ENCODE peak calls at places on chromosomes 1 and 21, in ten cellular contexts. S, C, L, F, M, Q, T, J, H and Z are unnamed samples.

GRCh38 chr1:183051546-183051945 is 28.3 kb downstream of the LAMC1 start:
- DNase-seq in S (no peak), C (no peak), L (no peak), F (no peak), M (no peak), Q (no peak), T (no peak), J (no peak), H (no peak), Z (no peak)

GRCh38 chr1:227280836-227281235 is 37.5 kb downstream of the CDC42BPA start:
- DNase-seq in S (no peak), C (no peak), L (no peak), F (no peak), M (no peak), Q (no peak), T (no peak), J (no peak), H (no peak), Z (no peak)

GRCh38 chr1:23634518-23634839 is 57.1 kb upstream of the RPL11 start:
- DNase-seq in S (no peak), C (no peak), L (no peak), F (no peak), M (no peak), Q (no peak), T (no peak), J (no peak), H (no peak), Z (no peak)

GRCh38 chr1:30471307-30471706 is 252.1 kb downstream of the MATN1 start:
- DNase-seq in S (no peak), C (no peak), L (no peak), F (no peak), M (no peak), Q (no peak), T (no peak), J (no peak), H (no peak), Z (no peak)

GRCh38 chr1:219701453-219701852 is 88.5 kb upstream of the ZC3H11B start:
- DNase-seq in S (no peak), C (no peak), L (no peak), F (no peak), M (no peak), Q (no peak), T (no peak), J (no peak), H (no peak), Z (no peak)

GRCh38 chr21:32951041-32951440 is 74.7 kb upstream of the OLIG2 start:
- DNase-seq in S (no peak), C (no peak), L (no peak), F (no peak), M (no peak), Q (no peak), T (no peak), J (no peak), H (no peak), Z (no peak)

GRCh38 chr1:53089478-53090226 is 27.6 kb downstream of the PODN start:
- DNase-seq in S (no peak), C (no peak), L (no peak), F (no peak), M (no peak), Q (no peak), T (no peak), J (no peak), H (no peak), Z (no peak)

GRCh38 chr1:3463408-3463811 is 8.9 kb downstream of the ARHGEF16 start:
- DNase-seq in S (no peak), C (no peak), L (no peak), F (no peak), M (no peak), Q (no peak), T (peak; percentile 34), J (no peak), H (no peak), Z (no peak)

GRCh38 chr1:100130552-100131077 is 2.1 kb downstream of the SASS6 start:
- DNase-seq in S (no peak), C (no peak), L (no peak), F (no peak), M (no peak), Q (no peak), T (no peak), J (no peak), H (no peak), Z (no peak)

GRCh38 chr1:31744165-31744888 is 19.8 kb downstream of the ADGRB2 start:
- DNase-seq in S (no peak), C (no peak), L (no peak), F (no peak), M (peak; percentile 80), Q (no peak), T (no peak), J (no peak), H (no peak), Z (no peak)

GRCh38 chr1:97930472-97930871 is 9.6 kb upstream of the DPYD start:
- DNase-seq in S (no peak), C (no peak), L (peak; percentile 39), F (no peak), M (no peak), Q (no peak), T (no peak), J (no peak), H (no peak), Z (no peak)

GRCh38 chr1:172906778-172907592 is 143.8 kb downstream of the TNFSF18 start:
- DNase-seq in S (no peak), C (no peak), L (peak; percentile 99), F (peak; percentile 63), M (no peak), Q (no peak), T (no peak), J (no peak), H (no peak), Z (no peak)

GRCh38 chr1:164184273-164184672 is 374.7 kb upstream of the PBX1 start:
- DNase-seq in S (no peak), C (no peak), L (no peak), F (no peak), M (no peak), Q (no peak), T (no peak), J (no peak), H (no peak), Z (no peak)

GRCh38 chr1:115543247-115543646 is 98.5 kb upstream of the VANGL1 start:
- DNase-seq in S (no peak), C (no peak), L (no peak), F (no peak), M (no peak), Q (no peak), T (no peak), J (no peak), H (no peak), Z (no peak)

GRCh38 chr1:107692580-107693345 is 272.2 kb downstream of the VAV3 start:
- DNase-seq in S (no peak), C (no peak), L (no peak), F (no peak), M (no peak), Q (no peak), T (no peak), J (no peak), H (no peak), Z (no peak)